ENCODE peak calls at places on chromosomes 6 and 20, in nine cellular contexts. U, H, Y, W, S, Q, X, N and M are unnamed samples.

GRCh38 chr6:142857609-142858195 is 87.3 kb downstream of the HIVEP2 start:
- DNase-seq in Y (no peak), S (no peak), X (no peak), U (peak), Q (no peak), H (no peak), N (no peak), W (no peak), M (peak)

GRCh38 chr6:14028631-14029030 is 88.9 kb upstream of the CD83 start:
- DNase-seq in X (no peak), S (no peak), Q (no peak), W (no peak), U (no peak), Y (no peak), H (no peak), N (no peak), M (no peak)

GRCh38 chr6:166825553-166826145 is 130.7 kb downstream of the RNASET2 start:
- DNase-seq in W (no peak), U (no peak), S (no peak), Y (no peak), H (no peak), Q (peak), X (no peak), N (no peak), M (no peak)

GRCh38 chr6:69801711-69802110 is 4.9 kb upstream of the LMBRD1 start:
- DNase-seq in N (no peak), X (no peak), S (no peak), H (no peak), U (no peak), Y (no peak), Q (no peak), W (no peak), M (no peak)

GRCh38 chr6:74925683-74926082 is 280.2 kb downstream of the COL12A1 start:
- DNase-seq in H (no peak), Y (peak), N (no peak), U (peak), X (no peak), W (no peak), Q (no peak), S (no peak), M (no peak)

GRCh38 chr20:48690888-48691287 is 136.9 kb downstream of the PREX1 start:
- DNase-seq in N (no peak), S (no peak), H (no peak), Q (no peak), U (no peak), Y (no peak), X (no peak), W (no peak), M (no peak)

GRCh38 chr6:144055121-144055931 is 40.0 kb downstream of the SF3B5 start:
- DNase-seq in W (no peak), X (no peak), U (peak), S (no peak), N (no peak), Y (no peak), H (no peak), Q (no peak), M (no peak)

GRCh38 chr6:26232950-26233607 is 131.9 kb upstream of the BTN3A2 start:
- DNase-seq in Q (peak), U (peak), Y (no peak), H (peak), X (no peak), S (no peak), W (no peak), N (no peak), M (no peak)

GRCh38 chr20:4132956-4133355 is 117.6 kb upstream of the RNF24 start:
- DNase-seq in X (no peak), Y (no peak), W (no peak), S (no peak), Q (no peak), U (no peak), N (no peak), H (no peak), M (no peak)

GRCh38 chr6:109454483-109455160 is 950 bp downstream of the MICAL1 start:
- DNase-seq in S (no peak), N (no peak), W (peak), U (peak), H (no peak), Y (no peak), X (no peak), Q (peak), M (no peak)

GRCh38 chr6:122798099-122798641 is 9.1 kb downstream of the SMPDL3A start:
- DNase-seq in Y (no peak), U (peak), X (no peak), N (no peak), W (peak), Q (peak), S (no peak), H (no peak), M (no peak)

GRCh38 chr20:9072741-9073310 is 3.9 kb downstream of the PLCB4 start:
- DNase-seq in Q (no peak), X (no peak), H (no peak), U (no peak), W (no peak), S (no peak), Y (no peak), N (no peak), M (no peak)

GRCh38 chr6:89792881-89793280 is 26.7 kb downstream of the MDN1 start:
- DNase-seq in X (no peak), Y (peak), S (no peak), N (no peak), U (peak), W (no peak), Q (peak), H (peak), M (no peak)

GRCh38 chr6:120493483-120493882 is 840.8 kb downstream of the TBC1D32 start:
- DNase-seq in S (no peak), N (no peak), U (no peak), Q (no peak), W (no peak), Y (no peak), X (no peak), H (no peak), M (no peak)

GRCh38 chr6:155782320-155782730 is 326.7 kb upstream of the NOX3 start:
- DNase-seq in H (no peak), N (no peak), Y (no peak), Q (peak), W (peak), X (no peak), S (no peak), U (peak), M (no peak)

GRCh38 chr20:103456-103855 is 16.0 kb downstream of the DEFB125 start:
- DNase-seq in S (no peak), Y (no peak), Q (no peak), H (no peak), X (no peak), W (no peak), U (no peak), N (no peak), M (no peak)

GRCh38 chr6:34515473-34516387 is 40.4 kb downstream of the SPDEF start:
- DNase-seq in S (no peak), W (no peak), X (no peak), Q (no peak), N (no peak), Y (no peak), U (no peak), H (no peak), M (no peak)

GRCh38 chr6:46246081-46246480 is 75.3 kb upstream of the ENPP5 start:
- DNase-seq in Y (no peak), X (no peak), Q (no peak), N (no peak), H (no peak), W (peak), S (no peak), U (no peak), M (no peak)

GRCh38 chr6:128821116-128821515 is 61.8 kb upstream of the LAMA2 start:
- DNase-seq in U (no peak), S (no peak), Y (no peak), N (no peak), Q (no peak), H (no peak), X (no peak), W (peak), M (no peak)

GRCh38 chr6:170243791-170244291 is 47.0 kb downstream of the DLL1 start:
- DNase-seq in H (peak), X (no peak), U (no peak), Y (no peak), N (peak), W (no peak), S (no peak), Q (no peak), M (no peak)

GRCh38 chr6:30399390-30400058 is 54.6 kb downstream of the RPP21 start:
- DNase-seq in N (no peak), S (no peak), X (no peak), U (no peak), H (no peak), Y (no peak), Q (no peak), W (peak), M (no peak)

GRCh38 chr6:142356271-142356938 is 54.6 kb downstream of the ADGRG6 start:
- DNase-seq in Q (no peak), W (peak), X (no peak), H (no peak), U (no peak), N (no peak), Y (no peak), S (no peak), M (no peak)

GRCh38 chr6:113600556-113601339 is 256.4 kb upstream of the MARCKS start:
- DNase-seq in X (no peak), Y (no peak), H (no peak), U (peak), Q (no peak), N (no peak), W (no peak), S (no peak), M (no peak)

GRCh38 chr20:8854566-8854965 is 214.3 kb upstream of the PLCB4 start:
- DNase-seq in H (peak), U (no peak), N (no peak), Q (peak), X (no peak), S (no peak), W (peak), Y (peak), M (no peak)

GRCh38 chr6:37353761-37354525 is at the start of gene RNF8:
- DNase-seq in U (peak), H (peak), Q (peak), W (peak), X (peak), Y (peak), N (peak), S (peak), M (peak)

GRCh38 chr6:95866732-95867131 is 149.0 kb upstream of the FUT9 start:
- DNase-seq in U (peak), W (no peak), Q (no peak), X (no peak), S (no peak), H (peak), Y (peak), N (no peak), M (no peak)

GRCh38 chr6:162262466-162263196 is 464.9 kb downstream of the PRKN start:
- DNase-seq in H (peak), W (no peak), X (no peak), N (no peak), U (no peak), S (no peak), Q (no peak), Y (no peak), M (no peak)

GRCh38 chr6:104527761-104528415 is 331.8 kb downstream of the HACE1 start:
- DNase-seq in H (peak), Y (peak), U (peak), W (peak), X (no peak), S (no peak), N (no peak), Q (peak), M (no peak)

GRCh38 chr6:33592595-33593413 is 12.7 kb upstream of the BAK1 start:
- DNase-seq in U (peak), X (no peak), H (peak), Q (no peak), W (no peak), Y (no peak), S (no peak), N (no peak), M (peak)

GRCh38 chr20:51398083-51398482 is 144.4 kb downstream of the NFATC2 start:
- DNase-seq in H (no peak), W (no peak), X (no peak), S (no peak), Q (no peak), Y (no peak), U (no peak), N (no peak), M (no peak)

GRCh38 chr20:14919473-14920157 is 582.2 kb upstream of the FLRT3 start:
- DNase-seq in N (no peak), H (peak), W (no peak), X (peak), U (no peak), Q (no peak), S (no peak), Y (no peak), M (no peak)

GRCh38 chr20:41872986-41873385 is 254.8 kb upstream of the CHD6 start:
- DNase-seq in N (no peak), Y (no peak), W (no peak), H (peak), U (no peak), X (no peak), S (no peak), Q (no peak), M (no peak)

GRCh38 chr6:158206740-158207451 is 38.7 kb downstream of the GTF2H5 start:
- DNase-seq in X (no peak), Q (no peak), S (no peak), W (no peak), Y (no peak), U (no peak), H (no peak), N (no peak), M (no peak)

GRCh38 chr20:49412254-49412653 is 70.2 kb downstream of the KCNB1 start:
- DNase-seq in N (no peak), Q (no peak), S (no peak), Y (no peak), H (no peak), U (no peak), X (no peak), W (no peak), M (no peak)

GRCh38 chr20:45911486-45912343 is at the start of gene PLTP:
- DNase-seq in Q (peak), U (peak), N (no peak), Y (peak), S (no peak), X (peak), W (peak), H (peak), M (peak)

GRCh38 chr20:32731882-32732266 is 11.4 kb downstream of the COMMD7 start:
- DNase-seq in X (no peak), N (no peak), S (no peak), H (no peak), Q (no peak), W (no peak), U (no peak), Y (no peak), M (no peak)

GRCh38 chr6:155483858-155484257 is 28.2 kb upstream of the NOX3 start:
- DNase-seq in N (no peak), H (no peak), W (peak), S (no peak), Y (no peak), X (no peak), Q (peak), U (no peak), M (no peak)

GRCh38 chr6:104788400-104788799 is 71.3 kb downstream of the HACE1 start:
- DNase-seq in U (no peak), S (no peak), X (no peak), N (no peak), W (peak), Q (no peak), H (no peak), Y (no peak), M (no peak)

GRCh38 chr6:111862314-111862713 is 10.9 kb downstream of the FYN start:
- DNase-seq in H (no peak), Y (no peak), W (no peak), S (no peak), N (no peak), Q (no peak), X (no peak), U (no peak), M (no peak)

GRCh38 chr20:63740501-63741353 is 1.2 kb downstream of the SLC2A4RG start:
- DNase-seq in H (peak), U (peak), X (peak), S (peak), Q (peak), W (peak), Y (peak), N (peak), M (no peak)
- TF ChIP-seq CTCF in H (no peak), U (no peak), X (peak), S (no peak), Q (peak), W (peak), Y (no peak), N (no peak), M (no peak)

DNA sequence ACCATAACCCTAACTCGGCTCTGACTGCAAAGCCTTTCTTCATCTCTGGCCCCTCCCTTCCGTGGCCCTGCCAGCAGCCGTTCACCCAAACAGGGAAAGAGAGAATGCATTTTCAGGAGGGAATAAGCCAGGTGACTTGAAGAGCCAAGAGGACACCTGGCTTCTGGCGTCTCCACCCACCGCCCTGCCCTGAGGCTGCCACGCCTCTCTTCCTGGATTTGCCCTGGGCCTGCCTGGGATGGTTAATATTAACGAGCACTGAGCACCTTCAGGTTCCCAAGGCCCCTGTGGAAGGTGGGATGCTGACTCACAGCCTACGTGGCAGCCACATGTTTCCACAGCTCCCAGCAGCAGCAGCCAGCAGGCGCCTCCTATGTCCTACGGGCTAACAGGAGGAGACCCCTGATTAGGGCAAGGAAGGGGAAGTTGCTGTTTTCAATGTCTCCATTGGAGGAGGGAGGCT is 138.0 kb upstream of the RREB1 start:
- DNase-seq in W (no peak), H (no peak), U (no peak), Q (no peak), Y (no peak), X (peak), N (no peak), S (no peak), M (no peak)
- TF ChIP-seq CTCF in W (no peak), H (no peak), U (no peak), Q (no peak), Y (no peak), X (no peak), N (no peak), S (no peak), M (no peak)

GRCh38 chr20:31440012-31440659 is at the start of gene DEFB123:
- DNase-seq in Q (no peak), U (no peak), Y (no peak), H (no peak), X (no peak), S (no peak), N (no peak), W (no peak), M (no peak)
- TF ChIP-seq CTCF in Q (no peak), U (peak), Y (no peak), H (peak), X (no peak), S (no peak), N (no peak), W (peak), M (no peak)

DNA sequence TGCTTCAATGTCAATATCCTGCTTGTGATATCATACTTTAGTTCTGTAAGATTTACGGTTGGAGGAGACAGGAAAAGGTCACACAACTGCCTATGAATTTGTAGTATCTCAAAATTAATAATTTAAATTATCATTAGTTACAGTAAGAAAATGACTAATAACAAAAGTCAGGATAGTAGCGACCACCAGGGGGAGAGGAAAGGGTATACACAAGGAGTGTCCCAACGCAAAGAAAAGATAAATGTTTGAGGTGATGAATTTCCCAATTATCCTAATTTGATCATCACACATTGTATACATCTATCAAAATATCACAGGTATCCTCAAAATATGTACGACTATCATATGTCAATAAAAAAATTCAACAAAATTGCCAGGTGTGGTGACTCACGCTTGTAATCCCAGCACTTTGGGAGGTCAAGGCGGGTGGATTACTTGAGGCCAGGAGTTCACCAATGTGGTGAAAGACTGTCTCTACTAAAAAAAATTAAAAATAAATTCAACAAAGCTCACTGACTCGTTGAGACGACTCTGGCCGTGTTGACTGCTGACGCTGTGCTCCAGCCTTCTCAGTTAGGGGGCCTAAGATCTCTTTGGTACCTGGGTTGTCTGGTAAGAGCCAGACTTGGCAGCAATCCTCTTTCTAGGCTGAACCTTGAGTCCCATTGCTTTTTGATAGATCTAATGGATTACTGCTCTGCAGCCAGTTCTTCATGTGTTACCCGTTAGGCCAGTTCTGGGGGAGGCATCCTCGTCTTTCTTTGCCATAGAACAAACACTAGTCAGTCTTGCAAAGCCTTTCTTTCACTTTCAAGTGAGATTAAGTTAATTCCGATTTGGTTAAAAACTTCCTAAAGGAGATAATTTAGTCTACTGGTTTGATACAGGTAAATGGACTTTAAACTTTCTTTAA is 9.0 kb upstream of the OVOL2 start:
- DNase-seq in Q (no peak), S (no peak), U (no peak), N (no peak), X (no peak), W (no peak), Y (no peak), H (no peak), M (no peak)
- TF ChIP-seq CTCF in Q (no peak), S (no peak), U (no peak), N (no peak), X (peak), W (peak), Y (peak), H (peak), M (no peak)

DNA sequence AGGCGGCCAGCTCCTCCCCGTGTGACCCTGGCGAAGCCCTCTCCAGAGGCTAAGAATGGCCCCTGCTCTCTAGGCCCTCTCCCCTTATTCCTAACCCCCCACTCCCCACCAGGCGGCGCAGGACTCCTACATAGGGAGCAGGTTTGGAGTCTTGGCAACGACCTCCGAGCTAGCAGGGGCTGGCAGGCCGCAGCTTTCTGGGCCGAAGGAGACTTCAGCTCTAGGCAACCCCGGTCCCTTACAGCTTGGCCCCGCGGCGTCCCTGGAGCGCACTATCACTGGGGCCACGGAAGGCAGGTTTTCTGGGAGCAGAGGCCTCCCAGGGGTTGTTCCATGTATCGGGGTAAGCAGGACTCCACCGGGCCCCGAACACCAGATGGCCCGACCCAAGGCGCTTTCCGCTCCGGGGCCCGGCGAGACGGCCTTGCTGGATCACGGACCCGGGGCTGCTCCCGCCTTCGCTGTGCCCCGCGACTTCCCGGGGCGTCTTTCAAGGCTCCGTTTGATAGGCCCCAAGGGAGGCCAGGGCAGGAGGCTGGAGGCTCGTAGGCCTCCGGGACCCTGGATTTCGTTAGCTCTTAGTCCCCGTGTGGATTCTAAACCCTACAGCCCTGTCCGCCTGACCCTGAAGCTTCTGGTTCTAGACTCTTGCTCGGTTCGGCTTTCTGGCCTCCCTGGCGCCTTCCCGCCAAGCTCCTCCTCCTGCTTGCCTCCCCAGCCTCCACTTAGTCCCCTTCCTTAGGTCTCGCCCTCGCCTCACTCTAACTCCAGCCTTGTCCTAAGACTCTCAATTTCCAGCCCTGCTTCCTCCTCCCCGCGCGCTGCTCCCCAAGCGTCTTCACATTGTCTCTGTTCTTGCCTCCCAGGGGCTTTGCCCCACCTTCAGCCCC is 1.9 kb downstream of the SLC32A1 start:
- DNase-seq in U (peak), N (no peak), Q (no peak), H (peak), W (peak), X (peak), Y (peak), S (no peak), M (peak)
- TF ChIP-seq CTCF in U (peak), N (no peak), Q (peak), H (peak), W (peak), X (peak), Y (peak), S (no peak), M (no peak)

GRCh38 chr20:35621560-35621946 is 5.9 kb downstream of the SPAG4 start:
- DNase-seq in S (no peak), X (no peak), H (no peak), Y (no peak), Q (no peak), N (no peak), U (no peak), W (no peak), M (no peak)
- TF ChIP-seq CTCF in S (no peak), X (no peak), H (peak), Y (peak), Q (peak), N (no peak), U (no peak), W (peak), M (no peak)